ENCODE peak calls at places on chromosomes 16 and 17, in nine cellular contexts. One of them, this sample, is unnamed.

GRCh38 chr17:79706931-79707382 is 23.8 kb upstream of the ENPP7 start:
- DNase-seq in amygdala: no peak
- DNase-seq in non-pigmented ciliary epithelial cell: no peak
- DNase-seq in left kidney: peak; percentile 88
- DNase-seq in memory B cell: no peak
- DNase-seq in fibroblast of the conjunctiva: peak; percentile 13
- DNase-seq in ACHN: no peak
- DNase-seq in stimulated activated CD4-positive, alpha-beta T cell treated with anti-CD3 and anti-CD28 coated beads, Interleukin-2, amount 100 ng/mL, for 24 hours: no peak
- DNase-seq in LoVo: no peak
- DNase-seq in this sample: no peak

GRCh38 chr17:74045608-74046007 is 157.9 kb upstream of the RPL38 start:
- DNase-seq in amygdala: no peak
- DNase-seq in non-pigmented ciliary epithelial cell: no peak
- DNase-seq in left kidney: peak; percentile 55
- DNase-seq in memory B cell: no peak
- DNase-seq in fibroblast of the conjunctiva: no peak
- DNase-seq in ACHN: no peak
- DNase-seq in stimulated activated CD4-positive, alpha-beta T cell treated with anti-CD3 and anti-CD28 coated beads, Interleukin-2, amount 100 ng/mL, for 24 hours: no peak
- DNase-seq in LoVo: no peak
- DNase-seq in this sample: no peak

GRCh38 chr16:83473109-83473508 is 334.7 kb upstream of the HSBP1 start:
- DNase-seq in amygdala: no peak
- DNase-seq in non-pigmented ciliary epithelial cell: no peak
- DNase-seq in left kidney: no peak
- DNase-seq in memory B cell: no peak
- DNase-seq in fibroblast of the conjunctiva: no peak
- DNase-seq in ACHN: no peak
- DNase-seq in stimulated activated CD4-positive, alpha-beta T cell treated with anti-CD3 and anti-CD28 coated beads, Interleukin-2, amount 100 ng/mL, for 24 hours: no peak
- DNase-seq in LoVo: no peak
- DNase-seq in this sample: no peak

GRCh38 chr17:78774956-78775571 is 7.0 kb downstream of the CYTH1 start:
- DNase-seq in amygdala: no peak
- DNase-seq in non-pigmented ciliary epithelial cell: no peak
- DNase-seq in left kidney: no peak
- DNase-seq in memory B cell: peak; percentile 52
- DNase-seq in fibroblast of the conjunctiva: no peak
- DNase-seq in ACHN: no peak
- DNase-seq in stimulated activated CD4-positive, alpha-beta T cell treated with anti-CD3 and anti-CD28 coated beads, Interleukin-2, amount 100 ng/mL, for 24 hours: peak; percentile 69
- DNase-seq in LoVo: no peak
- DNase-seq in this sample: no peak

GRCh38 chr16:35339337-35339736 is 1879.9 kb downstream of the TP53TG3F start:
- DNase-seq in amygdala: no peak
- DNase-seq in non-pigmented ciliary epithelial cell: no peak
- DNase-seq in left kidney: no peak
- DNase-seq in memory B cell: no peak
- DNase-seq in fibroblast of the conjunctiva: no peak
- DNase-seq in ACHN: peak; percentile 16
- DNase-seq in stimulated activated CD4-positive, alpha-beta T cell treated with anti-CD3 and anti-CD28 coated beads, Interleukin-2, amount 100 ng/mL, for 24 hours: no peak
- DNase-seq in LoVo: no peak
- DNase-seq in this sample: no peak

GRCh38 chr17:41613277-41614082 is 913 bp upstream of the KRT16 start:
- DNase-seq in amygdala: no peak
- DNase-seq in non-pigmented ciliary epithelial cell: no peak
- DNase-seq in left kidney: no peak
- DNase-seq in memory B cell: no peak
- DNase-seq in fibroblast of the conjunctiva: no peak
- DNase-seq in ACHN: no peak
- DNase-seq in stimulated activated CD4-positive, alpha-beta T cell treated with anti-CD3 and anti-CD28 coated beads, Interleukin-2, amount 100 ng/mL, for 24 hours: no peak
- DNase-seq in LoVo: no peak
- DNase-seq in this sample: no peak

GRCh38 chr17:50466371-50467113 is 2.1 kb downstream of the CHAD start:
- DNase-seq in amygdala: no peak
- DNase-seq in non-pigmented ciliary epithelial cell: no peak
- DNase-seq in left kidney: no peak
- DNase-seq in memory B cell: no peak
- DNase-seq in fibroblast of the conjunctiva: no peak
- DNase-seq in ACHN: no peak
- DNase-seq in stimulated activated CD4-positive, alpha-beta T cell treated with anti-CD3 and anti-CD28 coated beads, Interleukin-2, amount 100 ng/mL, for 24 hours: no peak
- DNase-seq in LoVo: peak; percentile 61
- DNase-seq in this sample: no peak

GRCh38 chr16:4990415-4990814 is 32.3 kb downstream of the SEC14L5 start:
- DNase-seq in amygdala: no peak
- DNase-seq in non-pigmented ciliary epithelial cell: no peak
- DNase-seq in left kidney: no peak
- DNase-seq in memory B cell: no peak
- DNase-seq in fibroblast of the conjunctiva: no peak
- DNase-seq in ACHN: no peak
- DNase-seq in stimulated activated CD4-positive, alpha-beta T cell treated with anti-CD3 and anti-CD28 coated beads, Interleukin-2, amount 100 ng/mL, for 24 hours: no peak
- DNase-seq in LoVo: no peak
- DNase-seq in this sample: no peak

GRCh38 chr17:75630071-75630917 is 2.9 kb upstream of the SMIM5 start:
- DNase-seq in amygdala: no peak
- DNase-seq in non-pigmented ciliary epithelial cell: no peak
- DNase-seq in left kidney: no peak
- DNase-seq in memory B cell: no peak
- DNase-seq in fibroblast of the conjunctiva: no peak
- DNase-seq in ACHN: no peak
- DNase-seq in stimulated activated CD4-positive, alpha-beta T cell treated with anti-CD3 and anti-CD28 coated beads, Interleukin-2, amount 100 ng/mL, for 24 hours: no peak
- DNase-seq in LoVo: no peak
- DNase-seq in this sample: no peak

GRCh38 chr17:41739661-41740352 is 5.4 kb upstream of the HAP1 start:
- DNase-seq in amygdala: no peak
- DNase-seq in non-pigmented ciliary epithelial cell: no peak
- DNase-seq in left kidney: peak; percentile 19
- DNase-seq in memory B cell: no peak
- DNase-seq in fibroblast of the conjunctiva: no peak
- DNase-seq in ACHN: peak; percentile 42
- DNase-seq in stimulated activated CD4-positive, alpha-beta T cell treated with anti-CD3 and anti-CD28 coated beads, Interleukin-2, amount 100 ng/mL, for 24 hours: no peak
- DNase-seq in LoVo: peak; percentile 42
- DNase-seq in this sample: no peak

GRCh38 chr17:55607736-55608341 is 96.6 kb upstream of the SMIM36 start:
- DNase-seq in amygdala: no peak
- DNase-seq in non-pigmented ciliary epithelial cell: no peak
- DNase-seq in left kidney: peak; percentile 49
- DNase-seq in memory B cell: no peak
- DNase-seq in fibroblast of the conjunctiva: peak; percentile 41
- DNase-seq in ACHN: no peak
- DNase-seq in stimulated activated CD4-positive, alpha-beta T cell treated with anti-CD3 and anti-CD28 coated beads, Interleukin-2, amount 100 ng/mL, for 24 hours: no peak
- DNase-seq in LoVo: peak; percentile 9
- DNase-seq in this sample: no peak

GRCh38 chr17:67759355-67760171 is 41.8 kb downstream of the NOL11 start:
- DNase-seq in amygdala: no peak
- DNase-seq in non-pigmented ciliary epithelial cell: no peak
- DNase-seq in left kidney: peak; percentile 5
- DNase-seq in memory B cell: no peak
- DNase-seq in fibroblast of the conjunctiva: peak; percentile 74
- DNase-seq in ACHN: no peak
- DNase-seq in stimulated activated CD4-positive, alpha-beta T cell treated with anti-CD3 and anti-CD28 coated beads, Interleukin-2, amount 100 ng/mL, for 24 hours: no peak
- DNase-seq in LoVo: no peak
- DNase-seq in this sample: peak; percentile 40

GRCh38 chr17:62935481-62935880 is 30.6 kb upstream of the TANC2 start:
- DNase-seq in amygdala: no peak
- DNase-seq in non-pigmented ciliary epithelial cell: no peak
- DNase-seq in left kidney: no peak
- DNase-seq in memory B cell: no peak
- DNase-seq in fibroblast of the conjunctiva: no peak
- DNase-seq in ACHN: no peak
- DNase-seq in stimulated activated CD4-positive, alpha-beta T cell treated with anti-CD3 and anti-CD28 coated beads, Interleukin-2, amount 100 ng/mL, for 24 hours: no peak
- DNase-seq in LoVo: no peak
- DNase-seq in this sample: no peak

GRCh38 chr17:64270885-64271284 is 7.8 kb upstream of the TEX2 start:
- DNase-seq in amygdala: no peak
- DNase-seq in non-pigmented ciliary epithelial cell: no peak
- DNase-seq in left kidney: peak; percentile 26
- DNase-seq in memory B cell: no peak
- DNase-seq in fibroblast of the conjunctiva: no peak
- DNase-seq in ACHN: no peak
- DNase-seq in stimulated activated CD4-positive, alpha-beta T cell treated with anti-CD3 and anti-CD28 coated beads, Interleukin-2, amount 100 ng/mL, for 24 hours: no peak
- DNase-seq in LoVo: no peak
- DNase-seq in this sample: no peak

GRCh38 chr17:39950871-39951348 is 11.9 kb upstream of the GSDMA start:
- DNase-seq in amygdala: no peak
- DNase-seq in non-pigmented ciliary epithelial cell: no peak
- DNase-seq in left kidney: peak; percentile 50
- DNase-seq in memory B cell: no peak
- DNase-seq in fibroblast of the conjunctiva: no peak
- DNase-seq in ACHN: no peak
- DNase-seq in stimulated activated CD4-positive, alpha-beta T cell treated with anti-CD3 and anti-CD28 coated beads, Interleukin-2, amount 100 ng/mL, for 24 hours: no peak
- DNase-seq in LoVo: no peak
- DNase-seq in this sample: no peak

GRCh38 chr17:19260958-19261357 is 23.8 kb downstream of the EPN2 start:
- DNase-seq in amygdala: no peak
- DNase-seq in non-pigmented ciliary epithelial cell: no peak
- DNase-seq in left kidney: no peak
- DNase-seq in memory B cell: no peak
- DNase-seq in fibroblast of the conjunctiva: no peak
- DNase-seq in ACHN: no peak
- DNase-seq in stimulated activated CD4-positive, alpha-beta T cell treated with anti-CD3 and anti-CD28 coated beads, Interleukin-2, amount 100 ng/mL, for 24 hours: no peak
- DNase-seq in LoVo: peak; percentile 34
- DNase-seq in this sample: no peak

GRCh38 chr16:2324296-2324859 is 16.1 kb downstream of the ABCA3 start:
- DNase-seq in amygdala: no peak
- DNase-seq in non-pigmented ciliary epithelial cell: no peak
- DNase-seq in left kidney: no peak
- DNase-seq in memory B cell: no peak
- DNase-seq in fibroblast of the conjunctiva: no peak
- DNase-seq in ACHN: no peak
- DNase-seq in stimulated activated CD4-positive, alpha-beta T cell treated with anti-CD3 and anti-CD28 coated beads, Interleukin-2, amount 100 ng/mL, for 24 hours: no peak
- DNase-seq in LoVo: no peak
- DNase-seq in this sample: no peak

GRCh38 chr17:42900460-42901331 is at the start of gene G6PC1:
- DNase-seq in amygdala: no peak
- DNase-seq in non-pigmented ciliary epithelial cell: no peak
- DNase-seq in left kidney: no peak
- DNase-seq in memory B cell: no peak
- DNase-seq in fibroblast of the conjunctiva: no peak
- DNase-seq in ACHN: no peak
- DNase-seq in stimulated activated CD4-positive, alpha-beta T cell treated with anti-CD3 and anti-CD28 coated beads, Interleukin-2, amount 100 ng/mL, for 24 hours: no peak
- DNase-seq in LoVo: no peak
- DNase-seq in this sample: no peak

GRCh38 chr16:46721885-46722284 is 26.3 kb downstream of the MYLK3 start:
- DNase-seq in amygdala: no peak
- DNase-seq in non-pigmented ciliary epithelial cell: no peak
- DNase-seq in left kidney: no peak
- DNase-seq in memory B cell: no peak
- DNase-seq in fibroblast of the conjunctiva: no peak
- DNase-seq in ACHN: no peak
- DNase-seq in stimulated activated CD4-positive, alpha-beta T cell treated with anti-CD3 and anti-CD28 coated beads, Interleukin-2, amount 100 ng/mL, for 24 hours: no peak
- DNase-seq in LoVo: no peak
- DNase-seq in this sample: no peak

GRCh38 chr17:56548661-56549060 is 44.8 kb upstream of the NOG start:
- DNase-seq in amygdala: no peak
- DNase-seq in non-pigmented ciliary epithelial cell: no peak
- DNase-seq in left kidney: no peak
- DNase-seq in memory B cell: no peak
- DNase-seq in fibroblast of the conjunctiva: no peak
- DNase-seq in ACHN: no peak
- DNase-seq in stimulated activated CD4-positive, alpha-beta T cell treated with anti-CD3 and anti-CD28 coated beads, Interleukin-2, amount 100 ng/mL, for 24 hours: no peak
- DNase-seq in LoVo: no peak
- DNase-seq in this sample: no peak

GRCh38 chr17:6831662-6832263 is at the start of gene TEKT1:
- DNase-seq in amygdala: peak; percentile 6
- DNase-seq in non-pigmented ciliary epithelial cell: peak; percentile 20
- DNase-seq in left kidney: peak; percentile 97
- DNase-seq in memory B cell: peak; percentile 80
- DNase-seq in fibroblast of the conjunctiva: peak; percentile 38
- DNase-seq in ACHN: no peak
- DNase-seq in stimulated activated CD4-positive, alpha-beta T cell treated with anti-CD3 and anti-CD28 coated beads, Interleukin-2, amount 100 ng/mL, for 24 hours: peak; percentile 67
- DNase-seq in LoVo: no peak
- DNase-seq in this sample: peak; percentile 97

GRCh38 chr17:30824002-30824355 is 513 bp downstream of the CRLF3 start:
- DNase-seq in amygdala: no peak
- DNase-seq in non-pigmented ciliary epithelial cell: no peak
- DNase-seq in left kidney: no peak
- DNase-seq in memory B cell: no peak
- DNase-seq in fibroblast of the conjunctiva: no peak
- DNase-seq in ACHN: peak; percentile 28
- DNase-seq in stimulated activated CD4-positive, alpha-beta T cell treated with anti-CD3 and anti-CD28 coated beads, Interleukin-2, amount 100 ng/mL, for 24 hours: peak; percentile 43
- DNase-seq in LoVo: peak; percentile 8
- DNase-seq in this sample: no peak

GRCh38 chr16:2611499-2611862 is 70.8 kb upstream of the KCTD5 start:
- DNase-seq in amygdala: no peak
- DNase-seq in non-pigmented ciliary epithelial cell: no peak
- DNase-seq in left kidney: no peak
- DNase-seq in memory B cell: no peak
- DNase-seq in fibroblast of the conjunctiva: no peak
- DNase-seq in ACHN: no peak
- DNase-seq in stimulated activated CD4-positive, alpha-beta T cell treated with anti-CD3 and anti-CD28 coated beads, Interleukin-2, amount 100 ng/mL, for 24 hours: no peak
- DNase-seq in LoVo: no peak
- DNase-seq in this sample: no peak

GRCh38 chr17:16131593-16131992 is 83.7 kb downstream of the NCOR1 start:
- DNase-seq in amygdala: no peak
- DNase-seq in non-pigmented ciliary epithelial cell: no peak
- DNase-seq in left kidney: no peak
- DNase-seq in memory B cell: no peak
- DNase-seq in fibroblast of the conjunctiva: no peak
- DNase-seq in ACHN: no peak
- DNase-seq in stimulated activated CD4-positive, alpha-beta T cell treated with anti-CD3 and anti-CD28 coated beads, Interleukin-2, amount 100 ng/mL, for 24 hours: no peak
- DNase-seq in LoVo: no peak
- DNase-seq in this sample: no peak

GRCh38 chr16:89256651-89257254 is 39.2 kb downstream of the ZNF778 start:
- DNase-seq in amygdala: no peak
- DNase-seq in non-pigmented ciliary epithelial cell: no peak
- DNase-seq in left kidney: peak; percentile 95
- DNase-seq in memory B cell: peak; percentile 37
- DNase-seq in fibroblast of the conjunctiva: no peak
- DNase-seq in ACHN: peak; percentile 72
- DNase-seq in stimulated activated CD4-positive, alpha-beta T cell treated with anti-CD3 and anti-CD28 coated beads, Interleukin-2, amount 100 ng/mL, for 24 hours: peak; percentile 82
- DNase-seq in LoVo: peak; percentile 26
- DNase-seq in this sample: peak; percentile 69

GRCh38 chr16:65476556-65476955 is 354.7 kb upstream of the CDH11 start:
- DNase-seq in amygdala: no peak
- DNase-seq in non-pigmented ciliary epithelial cell: no peak
- DNase-seq in left kidney: no peak
- DNase-seq in memory B cell: no peak
- DNase-seq in fibroblast of the conjunctiva: no peak
- DNase-seq in ACHN: no peak
- DNase-seq in stimulated activated CD4-positive, alpha-beta T cell treated with anti-CD3 and anti-CD28 coated beads, Interleukin-2, amount 100 ng/mL, for 24 hours: no peak
- DNase-seq in LoVo: no peak
- DNase-seq in this sample: no peak

This sample was measured in ecto neural progenitor cell.